ENCODE peak calls at places on chromosomes 1 and 21, in four cellular contexts. U is K562, O is HCT116, S is HepG2. L is an unnamed sample.

GRCh38 chr1:228902781-228903572 is 167.7 kb downstream of the RHOU start:
- DNase-seq in U (no peak), S (peak; percentile 91), O (peak; percentile 52), L (peak; percentile 89)

GRCh38 chr1:166721145-166721544 is 118.1 kb upstream of the POGK start:
- DNase-seq in U (no peak), O (peak; percentile 10), S (no peak), L (no peak)

GRCh38 chr1:118985611-118986290 is 2.4 kb downstream of the TBX15 start:
- DNase-seq in O (no peak), S (no peak), U (no peak), L (no peak)

GRCh38 chr1:71693581-71693980 is 588.8 kb downstream of the NEGR1 start:
- DNase-seq in O (no peak), S (no peak), U (no peak), L (no peak)

GRCh38 chr1:8026976-8027747 is 1.1 kb upstream of the ERRFI1 start:
- DNase-seq in S (peak; percentile 95), O (no peak), U (no peak), L (no peak)

GRCh38 chr1:160031368-160032164 is at the start of gene PIGM:
- DNase-seq in S (peak; percentile 94), U (peak; percentile 94), O (peak; percentile 93), L (peak; percentile 33)

GRCh38 chr1:236550961-236551851 is 27.4 kb downstream of the LGALS8 start:
- DNase-seq in S (no peak), O (no peak), U (no peak), L (no peak)

GRCh38 chr1:157137051-157137772 is 983 bp downstream of the ETV3 start:
- DNase-seq in O (no peak), U (peak; percentile 32), S (no peak), L (no peak)

GRCh38 chr1:157124855-157125254 is 13.3 kb downstream of the ETV3 start:
- DNase-seq in O (no peak), S (no peak), U (no peak), L (no peak)

GRCh38 chr1:238951809-238952208 is 434.6 kb upstream of the CHRM3 start:
- DNase-seq in U (no peak), O (no peak), S (no peak), L (peak; percentile 50)

GRCh38 chr21:45590726-45591618 is 48.7 kb upstream of the SLC19A1 start:
- DNase-seq in S (no peak), O (no peak), U (peak; percentile 91), L (no peak)

GRCh38 chr1:40059292-40059959 is 18.9 kb downstream of the CAP1 start:
- DNase-seq in U (peak; percentile 37), O (no peak), S (peak; percentile 43), L (no peak)

GRCh38 chr1:235741294-235741693 is 91.7 kb upstream of the GNG4 start:
- DNase-seq in U (no peak), O (no peak), S (no peak), L (no peak)

DNA sequence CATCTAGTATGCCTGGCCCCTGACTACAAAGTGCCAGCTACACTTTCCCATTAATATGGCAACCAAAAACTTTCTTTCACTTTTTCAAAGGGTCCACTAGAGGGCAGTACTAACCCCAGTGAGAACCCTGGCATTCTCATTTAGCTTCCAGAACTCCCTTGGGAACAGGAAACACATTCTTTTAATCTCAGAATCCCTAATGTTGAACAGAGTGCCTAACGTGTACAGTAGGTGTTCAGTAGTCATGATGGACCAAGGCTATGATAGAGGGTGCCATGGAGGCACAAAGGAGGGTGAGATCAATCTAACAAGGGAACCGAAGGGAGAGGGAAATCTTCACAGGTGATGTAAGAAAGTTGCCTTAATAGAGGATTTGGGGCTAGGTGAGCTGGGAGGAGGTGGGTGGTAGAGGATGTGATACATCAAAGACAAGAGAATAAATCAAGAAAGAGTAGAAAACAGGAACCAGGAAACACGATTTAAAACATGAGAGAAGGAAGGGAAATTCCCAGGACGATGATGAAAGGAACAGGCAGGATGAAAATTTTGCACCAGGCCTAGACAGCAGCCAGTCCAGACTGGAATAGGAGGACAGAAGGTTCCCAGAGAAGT is 41.5 kb downstream of the NSL1 start:
- DNase-seq in S (peak; percentile 55), O (peak; percentile 44), U (peak; percentile 67), L (peak; percentile 28)
- TF ChIP-seq TCF7L2 in S (no peak), O (no peak), U (no peak), L (no peak)

GRCh38 chr1:207789386-207789785 is 37.5 kb downstream of the CD46 start:
- DNase-seq in O (no peak), S (no peak), U (no peak), L (no peak)

GRCh38 chr1:207789792-207790787 is 38.2 kb downstream of the CD46 start:
- DNase-seq in O (no peak), S (no peak), U (no peak), L (no peak)

GRCh38 chr1:207791290-207791689 is 39.4 kb downstream of the CD46 start:
- DNase-seq in U (no peak), O (no peak), S (no peak), L (no peak)

GRCh38 chr1:207793327-207793726 is 41.5 kb downstream of the CD46 start:
- DNase-seq in U (no peak), O (no peak), S (no peak), L (no peak)

DNA sequence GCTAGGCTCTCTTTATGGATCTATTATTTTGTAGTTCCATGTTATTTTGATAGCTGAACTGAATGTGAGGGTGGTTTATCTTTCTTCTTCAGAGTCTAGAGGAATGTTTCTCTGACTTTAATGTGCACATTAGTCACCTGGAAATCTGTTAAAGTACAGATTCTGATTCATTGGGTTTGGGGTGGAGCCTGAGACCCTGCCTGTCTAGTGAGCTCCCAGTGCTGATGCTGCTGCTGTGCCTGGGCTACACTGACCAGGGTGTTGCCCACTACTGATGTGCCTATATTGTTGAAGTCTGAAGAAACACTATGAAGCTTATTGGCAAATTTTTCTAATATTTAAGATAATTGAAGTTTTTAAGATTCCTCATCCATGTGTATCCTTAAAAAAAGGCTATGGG is 35.9 kb downstream of the CD46 start:
- DNase-seq in U (no peak), S (no peak), O (no peak), L (no peak)
- H3K36me3 ChIP-seq in U (peaks cover 94% of the 10 kb centered on the region), S (peaks cover 10% of the 10 kb centered on the region), O (peaks cover 23% of the 10 kb centered on the region), L (no peaks in the 10 kb centered on the region)

DNA sequence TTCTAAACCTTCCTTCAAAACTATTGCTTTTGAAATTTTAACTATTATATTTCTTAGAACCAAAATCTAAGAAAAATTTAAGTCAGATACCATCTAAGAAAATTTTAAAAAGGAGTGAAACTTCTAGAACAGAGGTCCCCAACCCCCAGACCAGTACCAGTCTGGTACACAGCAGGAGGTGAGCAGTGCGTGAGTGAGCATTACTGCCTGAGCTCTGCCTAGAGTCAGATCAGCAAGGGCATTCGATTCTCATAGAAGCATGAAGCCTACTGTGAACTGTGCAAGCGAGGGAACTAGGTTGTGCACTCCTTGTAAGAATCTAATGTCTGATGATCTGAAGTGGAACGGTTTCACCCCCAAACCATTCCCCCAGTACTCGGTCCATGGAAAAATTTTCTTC is 106.7 kb downstream of the VAV3 start:
- DNase-seq in U (no peak), O (no peak), S (no peak), L (no peak)
- TF ChIP-seq TCF7L2 in U (no peak), O (no peak), S (no peak), L (no peak)

GRCh38 chr1:111161843-111162242 is 21.8 kb downstream of the CEPT1 start:
- DNase-seq in O (no peak), S (no peak), U (peak; percentile 27), L (no peak)

GRCh38 chr1:111164151-111164550 is 24.1 kb downstream of the CEPT1 start:
- DNase-seq in S (no peak), O (no peak), U (no peak), L (no peak)

GRCh38 chr1:111157425-111157824 is 17.4 kb downstream of the CEPT1 start:
- DNase-seq in U (no peak), O (no peak), S (no peak), L (no peak)

GRCh38 chr1:111163363-111163762 is 23.3 kb downstream of the CEPT1 start:
- DNase-seq in O (no peak), S (no peak), U (no peak), L (no peak)
- H3K36me3 ChIP-seq in O (peaks cover 7% of the 10 kb centered on the region), S (peaks cover 6% of the 10 kb centered on the region), U (peaks cover 63% of the 10 kb centered on the region), L (peaks cover 4% of the 10 kb centered on the region)

GRCh38 chr1:150922519-150922975 is 3.6 kb upstream of the SETDB1 start:
- DNase-seq in O (peak; percentile 72), S (peak; percentile 70), U (peak; percentile 74), L (peak; percentile 65)

GRCh38 chr1:150925080-150925479 is 1.1 kb upstream of the SETDB1 start:
- DNase-seq in U (no peak), O (no peak), S (no peak), L (no peak)

GRCh38 chr1:150927629-150928028 is 1.5 kb downstream of the SETDB1 start:
- DNase-seq in U (no peak), S (no peak), O (no peak), L (no peak)

GRCh38 chr1:150928286-150928685 is 2.1 kb downstream of the SETDB1 start:
- DNase-seq in S (no peak), O (no peak), U (no peak), L (no peak)

GRCh38 chr1:150926094-150926741 is at the start of gene SETDB1:
- DNase-seq in O (peak; percentile 95), U (peak; percentile 95), S (peak; percentile 97), L (peak; percentile 92)
- TF ChIP-seq TCF7L2 in O (peak; percentile 34), U (no peak), S (no peak), L (peak; percentile 17)

GRCh38 chr1:2520806-2521205 is 5.6 kb downstream of the PANK4 start:
- DNase-seq in O (no peak), S (no peak), U (no peak), L (no peak)
- H3K36me3 ChIP-seq in O (peaks cover 22% of the 10 kb centered on the region), S (peaks cover 25% of the 10 kb centered on the region), U (peaks cover 93% of the 10 kb centered on the region), L (peaks cover 3% of the 10 kb centered on the region)

GRCh38 chr21:22885614-22886013 is 1887.4 kb downstream of the NCAM2 start:
- DNase-seq in O (no peak), U (no peak), S (no peak), L (no peak)

GRCh38 chr21:22885079-22885478 is 1886.9 kb downstream of the NCAM2 start:
- DNase-seq in S (no peak), O (no peak), U (no peak), L (no peak)

GRCh38 chr21:22881131-22881530 is 1882.9 kb downstream of the NCAM2 start:
- DNase-seq in U (no peak), O (no peak), S (no peak), L (no peak)

DNA sequence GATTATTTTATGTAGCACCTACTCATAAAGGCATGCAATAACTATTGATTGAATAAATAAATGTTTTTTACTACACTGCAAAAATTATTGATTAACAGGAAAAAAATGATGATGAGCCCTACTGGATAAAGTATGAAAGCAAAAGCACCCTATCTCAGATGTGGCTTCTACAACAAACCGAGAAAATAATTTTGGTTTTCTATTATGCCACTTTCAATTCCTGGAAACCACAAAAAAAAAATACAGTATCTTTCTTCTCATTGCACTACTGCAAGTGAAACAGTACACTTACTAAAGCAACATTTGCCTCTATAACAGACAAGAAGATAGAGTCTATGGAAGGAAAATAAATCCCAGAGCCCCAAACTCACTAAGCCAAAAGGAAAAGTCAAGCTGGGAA is 1882.4 kb downstream of the NCAM2 start:
- DNase-seq in O (no peak), U (no peak), S (no peak), L (no peak)
- TF ChIP-seq TCF7L2 in O (no peak), U (no peak), S (no peak), L (no peak)

GRCh38 chr1:207827488-207827830 is 75.6 kb downstream of the CD46 start:
- DNase-seq in O (no peak), S (no peak), U (no peak), L (no peak)

GRCh38 chr1:207829576-207829975 is 77.7 kb downstream of the CD46 start:
- DNase-seq in U (no peak), S (no peak), O (no peak), L (no peak)

GRCh38 chr1:207826557-207827487 is 75.0 kb downstream of the CD46 start:
- DNase-seq in U (no peak), O (no peak), S (peak; percentile 90), L (no peak)

GRCh38 chr1:207828046-207828445 is 76.2 kb downstream of the CD46 start:
- DNase-seq in S (no peak), O (no peak), U (no peak), L (no peak)

GRCh38 chr1:207828485-207829158 is 76.8 kb downstream of the CD46 start:
- DNase-seq in O (peak; percentile 73), S (peak; percentile 87), U (peak; percentile 77), L (peak; percentile 80)
- H3K36me3 ChIP-seq in O (no peaks in the 10 kb centered on the region), S (no peaks in the 10 kb centered on the region), U (no peaks in the 10 kb centered on the region), L (no peaks in the 10 kb centered on the region)

L was measured in Panc1.